ENCODE peak calls at places on chromosomes 5 and 9, in seven cellular contexts. H, P, Y, X, G, V and E are unnamed samples.

GRCh38 chr5:171269717-171270116 is 39.3 kb upstream of the TLX3 start:
- DNase-seq in P (no peak), V (no peak), Y (no peak), X (peak; percentile 6), G (peak; percentile 14), H (no peak), E (peak; percentile 82)

GRCh38 chr9:95181226-95181818 is 136.2 kb downstream of the FANCC start:
- DNase-seq in V (peak; percentile 16), Y (no peak), P (no peak), X (peak; percentile 4), H (no peak), G (no peak), E (peak; percentile 51)

GRCh38 chr5:16410338-16410737 is 55.3 kb downstream of the ZNF622 start:
- DNase-seq in P (no peak), G (no peak), H (no peak), Y (no peak), V (no peak), X (no peak), E (no peak)

GRCh38 chr5:43014522-43014921 is 25.6 kb downstream of the ANXA2R start:
- DNase-seq in P (no peak), H (no peak), X (no peak), G (no peak), Y (no peak), V (no peak), E (no peak)

GRCh38 chr9:93154293-93154903 is 20.3 kb upstream of the NINJ1 start:
- DNase-seq in X (no peak), G (no peak), V (peak; percentile 66), H (peak; percentile 53), Y (peak; percentile 84), P (peak; percentile 48), E (peak; percentile 37)

GRCh38 chr9:33140406-33141360 is 26.5 kb downstream of the B4GALT1 start:
- DNase-seq in V (no peak), H (no peak), Y (no peak), P (no peak), X (no peak), G (no peak), E (no peak)

GRCh38 chr5:168736201-168736940 is 157.2 kb upstream of the PANK3 start:
- DNase-seq in V (no peak), Y (no peak), G (no peak), P (no peak), H (no peak), X (no peak), E (no peak)

GRCh38 chr5:61638476-61638875 is 306.4 kb downstream of the ZSWIM6 start:
- DNase-seq in H (no peak), X (no peak), P (no peak), Y (no peak), V (no peak), G (no peak), E (no peak)

GRCh38 chr5:94776167-94776566 is 157.7 kb downstream of the SLF1 start:
- DNase-seq in Y (no peak), H (no peak), V (no peak), G (peak; percentile 43), X (no peak), P (no peak), E (peak; percentile 70)

GRCh38 chr5:95808686-95809413 is 13.7 kb downstream of the GLRX start:
- DNase-seq in H (no peak), V (no peak), Y (no peak), G (no peak), P (peak; percentile 95), X (no peak), E (peak; percentile 88)

GRCh38 chr9:136051568-136052432 is 43.3 kb downstream of the NACC2 start:
- DNase-seq in Y (peak; percentile 76), P (no peak), H (peak; percentile 53), V (no peak), X (peak; percentile 83), G (peak; percentile 90), E (peak; percentile 95)

GRCh38 chr5:10268100-10268499 is 18.0 kb downstream of the CCT5 start:
- DNase-seq in H (no peak), V (no peak), X (no peak), Y (no peak), P (no peak), G (no peak), E (no peak)

GRCh38 chr5:170470275-170470674 is 33.5 kb upstream of the KCNIP1 start:
- DNase-seq in X (no peak), H (no peak), Y (no peak), P (no peak), V (no peak), G (no peak), E (no peak)

GRCh38 chr5:56050566-56051292 is 56.0 kb upstream of the IL6ST start:
- DNase-seq in P (peak; percentile 72), X (no peak), V (no peak), H (no peak), Y (no peak), G (no peak), E (no peak)

GRCh38 chr9:121736147-121736721 is 84.8 kb downstream of the DAB2IP start:
- DNase-seq in H (peak; percentile 54), Y (peak; percentile 91), X (no peak), G (no peak), P (no peak), V (peak; percentile 60), E (peak; percentile 61)

GRCh38 chr5:107533946-107534876 is 136.5 kb downstream of the EFNA5 start:
- DNase-seq in V (no peak), H (no peak), X (no peak), Y (no peak), P (no peak), G (no peak), E (no peak)

GRCh38 chr9:26292943-26293342 is 599.7 kb downstream of the CAAP1 start:
- DNase-seq in Y (peak; percentile 14), G (peak; percentile 72), X (no peak), V (no peak), H (no peak), P (no peak), E (peak; percentile 47)

GRCh38 chr5:10528056-10528816 is 35.6 kb upstream of the ANKRD33B start:
- DNase-seq in Y (no peak), X (no peak), P (no peak), G (no peak), V (no peak), H (no peak), E (peak; percentile 82)

GRCh38 chr9:109417054-109417453 is 81.1 kb downstream of the PTPN3 start:
- DNase-seq in Y (no peak), G (peak; percentile 22), X (no peak), H (no peak), V (no peak), P (no peak), E (no peak)

GRCh38 chr9:33024126-33024965 is 727 bp upstream of the DNAJA1 start:
- DNase-seq in V (no peak), H (no peak), X (peak; percentile 12), Y (peak; percentile 23), P (peak; percentile 48), G (peak; percentile 29), E (peak; percentile 83)

GRCh38 chr5:140145223-140145622 is 19.5 kb downstream of the IGIP start:
- DNase-seq in X (no peak), H (no peak), G (no peak), P (no peak), V (no peak), Y (no peak), E (no peak)

GRCh38 chr9:112905084-112905483 is 14.4 kb upstream of the SLC46A2 start:
- DNase-seq in P (no peak), Y (no peak), G (no peak), X (no peak), V (no peak), H (no peak), E (no peak)

GRCh38 chr9:13550519-13550918 is 271.0 kb upstream of the MPDZ start:
- DNase-seq in X (no peak), Y (no peak), V (no peak), H (no peak), G (no peak), P (no peak), E (no peak)
- H3K4me3 ChIP-seq in X (no peak overlapping the region), Y (no peak overlapping the region), V (no peak overlapping the region), H (no peak overlapping the region), G (no peak overlapping the region), P (no peak overlapping the region), E (no peak overlapping the region)

GRCh38 chr5:143033535-143034260 is 263.5 kb downstream of the ARHGAP26 start:
- DNase-seq in V (no peak), P (no peak), H (no peak), Y (no peak), G (peak; percentile 99), X (peak; percentile 80), E (peak; percentile 91)
- H3K9ac ChIP-seq in V (no peak overlapping the region), P (no peak overlapping the region), H (no peak overlapping the region), Y (no peak overlapping the region), G (peak overlapping the region; percentile 49), X (peak overlapping the region; percentile 29), E (no peak overlapping the region)

GRCh38 chr9:89730715-89731114 is 125.9 kb downstream of the GADD45G start:
- DNase-seq in X (no peak), G (no peak), Y (no peak), P (no peak), H (no peak), V (peak; percentile 10), E (no peak)

GRCh38 chr9:89732295-89732951 is 127.6 kb downstream of the GADD45G start:
- DNase-seq in H (no peak), V (no peak), Y (no peak), G (no peak), X (no peak), P (no peak), E (no peak)

GRCh38 chr9:89731262-89731980 is 126.6 kb downstream of the GADD45G start:
- DNase-seq in P (no peak), G (no peak), V (no peak), X (no peak), Y (no peak), H (no peak), E (no peak)

GRCh38 chr9:89732952-89733349 is 128.1 kb downstream of the GADD45G start:
- DNase-seq in V (no peak), X (no peak), Y (no peak), H (no peak), G (no peak), P (no peak), E (no peak)

GRCh38 chr9:89729954-89730530 is 125.2 kb downstream of the GADD45G start:
- DNase-seq in Y (no peak), H (no peak), G (no peak), X (no peak), P (no peak), V (no peak), E (no peak)
- H3K4me3 ChIP-seq in Y (no peak overlapping the region), H (no peak overlapping the region), G (no peak overlapping the region), X (no peak overlapping the region), P (no peak overlapping the region), V (no peak overlapping the region), E (no peak overlapping the region)

GRCh38 chr5:77892061-77893010 is 116.2 kb upstream of the TBCA start:
- DNase-seq in Y (no peak), H (no peak), P (no peak), V (no peak), X (no peak), G (no peak), E (no peak)
- H3K9ac ChIP-seq in Y (no peak overlapping the region), H (no peak overlapping the region), P (no peak overlapping the region), V (no peak overlapping the region), X (no peak overlapping the region), G (peak overlapping the region; percentile 28), E (no peak overlapping the region)

GRCh38 chr5:66960373-66961137 is 236.0 kb downstream of the CD180 start:
- DNase-seq in V (no peak), G (peak; percentile 60), X (no peak), H (no peak), P (no peak), Y (no peak), E (peak; percentile 47)
- H3K4me3 ChIP-seq in V (no peak overlapping the region), G (peak overlapping the region; percentile 9), X (no peak overlapping the region), H (no peak overlapping the region), P (no peak overlapping the region), Y (no peak overlapping the region), E (peak overlapping the region; percentile 80)

GRCh38 chr5:32147236-32147635 is 26.9 kb downstream of the GOLPH3 start:
- DNase-seq in Y (no peak), X (no peak), G (no peak), P (no peak), H (no peak), V (no peak), E (peak; percentile 18)
- H3K9ac ChIP-seq in Y (no peak overlapping the region), X (no peak overlapping the region), G (no peak overlapping the region), P (no peak overlapping the region), H (no peak overlapping the region), V (no peak overlapping the region), E (no peak overlapping the region)